ENCODE peak calls at places on chromosomes 7 and 10, in six cellular contexts. One of them, this sample, is unnamed. For H3K4me1, the result is how much of the 10 kb centered on the place peaks cover.

GRCh38 chr10:79239275-79239779 is 107.9 kb upstream of the PPIF start:
- DNase-seq in mesenchymal stem cell: peak
- DNase-seq in IMR-90: peak
- DNase-seq in trophoblast cell: peak
- DNase-seq in H9: peak
- DNase-seq in H1: peak
- DNase-seq in this sample: peak

GRCh38 chr10:61280303-61280702 is 172.9 kb downstream of the TMEM26 start:
- DNase-seq in IMR-90: peak
- DNase-seq in trophoblast cell: no peak
- DNase-seq in H9: no peak
- DNase-seq in H1: no peak
- DNase-seq in mesenchymal stem cell: peak
- DNase-seq in this sample: no peak

GRCh38 chr10:34286136-34286739 is 528.9 kb downstream of the PARD3 start:
- DNase-seq in H9: peak
- DNase-seq in mesenchymal stem cell: peak
- DNase-seq in IMR-90: peak
- DNase-seq in H1: no peak
- DNase-seq in trophoblast cell: peak
- DNase-seq in this sample: no peak

GRCh38 chr10:101066890-101067355 is 5.1 kb downstream of the KAZALD1 start:
- DNase-seq in mesenchymal stem cell: peak
- DNase-seq in trophoblast cell: no peak
- DNase-seq in H9: no peak
- DNase-seq in H1: no peak
- DNase-seq in IMR-90: no peak
- DNase-seq in this sample: no peak

GRCh38 chr7:66617295-66617694 is 11.4 kb upstream of the KCTD7 start:
- DNase-seq in mesenchymal stem cell: peak
- DNase-seq in trophoblast cell: peak
- DNase-seq in H1: no peak
- DNase-seq in H9: no peak
- DNase-seq in IMR-90: peak
- DNase-seq in this sample: no peak

GRCh38 chr7:156903232-156903909 is 10.4 kb upstream of the LMBR1 start:
- DNase-seq in H9: no peak
- DNase-seq in mesenchymal stem cell: no peak
- DNase-seq in trophoblast cell: no peak
- DNase-seq in IMR-90: peak
- DNase-seq in H1: no peak
- DNase-seq in this sample: no peak

GRCh38 chr10:125451319-125451718 is 231.6 kb downstream of the TEX36 start:
- DNase-seq in mesenchymal stem cell: no peak
- DNase-seq in IMR-90: no peak
- DNase-seq in trophoblast cell: no peak
- DNase-seq in H1: no peak
- DNase-seq in H9: no peak
- DNase-seq in this sample: no peak

GRCh38 chr7:1260236-1260635 is 27.6 kb downstream of the UNCX start:
- DNase-seq in H9: no peak
- DNase-seq in H1: no peak
- DNase-seq in mesenchymal stem cell: no peak
- DNase-seq in IMR-90: no peak
- DNase-seq in trophoblast cell: no peak
- DNase-seq in this sample: no peak

GRCh38 chr7:132547806-132548205 is 28.5 kb downstream of the PLXNA4 start:
- DNase-seq in mesenchymal stem cell: no peak
- DNase-seq in H1: no peak
- DNase-seq in trophoblast cell: no peak
- DNase-seq in H9: no peak
- DNase-seq in IMR-90: no peak
- DNase-seq in this sample: peak

GRCh38 chr10:178208-178607 is 43.0 kb downstream of the ZMYND11 start:
- DNase-seq in trophoblast cell: no peak
- DNase-seq in IMR-90: peak
- DNase-seq in H9: no peak
- DNase-seq in H1: no peak
- DNase-seq in mesenchymal stem cell: peak
- DNase-seq in this sample: no peak

GRCh38 chr7:47550788-47551470 is 31.0 kb downstream of the TNS3 start:
- DNase-seq in mesenchymal stem cell: no peak
- DNase-seq in H1: no peak
- DNase-seq in H9: no peak
- DNase-seq in trophoblast cell: no peak
- DNase-seq in IMR-90: no peak
- DNase-seq in this sample: no peak

GRCh38 chr10:31318382-31318853 is 598 bp upstream of the ZEB1 start:
- DNase-seq in trophoblast cell: no peak
- DNase-seq in IMR-90: peak
- DNase-seq in H1: no peak
- DNase-seq in H9: peak
- DNase-seq in mesenchymal stem cell: peak
- DNase-seq in this sample: no peak

GRCh38 chr10:83536426-83536825 is 602.9 kb upstream of the GHITM start:
- DNase-seq in H1: no peak
- DNase-seq in trophoblast cell: peak
- DNase-seq in H9: no peak
- DNase-seq in mesenchymal stem cell: peak
- DNase-seq in IMR-90: no peak
- DNase-seq in this sample: no peak

GRCh38 chr7:6564091-6564770 is 13.0 kb upstream of the GRID2IP start:
- DNase-seq in IMR-90: no peak
- DNase-seq in H1: no peak
- DNase-seq in H9: no peak
- DNase-seq in trophoblast cell: no peak
- DNase-seq in mesenchymal stem cell: no peak
- DNase-seq in this sample: no peak

GRCh38 chr7:133819695-133820094 is 307.4 kb upstream of the LRGUK start:
- DNase-seq in trophoblast cell: no peak
- DNase-seq in H9: no peak
- DNase-seq in mesenchymal stem cell: no peak
- DNase-seq in H1: no peak
- DNase-seq in IMR-90: no peak
- DNase-seq in this sample: no peak

GRCh38 chr10:75451927-75452326 is 20.5 kb downstream of the LRMDA start:
- DNase-seq in trophoblast cell: no peak
- DNase-seq in H1: no peak
- DNase-seq in H9: no peak
- DNase-seq in IMR-90: no peak
- DNase-seq in mesenchymal stem cell: no peak
- DNase-seq in this sample: no peak
- H2AK5ac ChIP-seq in trophoblast cell: no peak
- H2AK5ac ChIP-seq in H1: no peak
- H2AK5ac ChIP-seq in H9: no peak
- H2AK5ac ChIP-seq in IMR-90: no peak
- H2AK5ac ChIP-seq in mesenchymal stem cell: no peak
- H2AK5ac ChIP-seq in this sample: no peak

DNA sequence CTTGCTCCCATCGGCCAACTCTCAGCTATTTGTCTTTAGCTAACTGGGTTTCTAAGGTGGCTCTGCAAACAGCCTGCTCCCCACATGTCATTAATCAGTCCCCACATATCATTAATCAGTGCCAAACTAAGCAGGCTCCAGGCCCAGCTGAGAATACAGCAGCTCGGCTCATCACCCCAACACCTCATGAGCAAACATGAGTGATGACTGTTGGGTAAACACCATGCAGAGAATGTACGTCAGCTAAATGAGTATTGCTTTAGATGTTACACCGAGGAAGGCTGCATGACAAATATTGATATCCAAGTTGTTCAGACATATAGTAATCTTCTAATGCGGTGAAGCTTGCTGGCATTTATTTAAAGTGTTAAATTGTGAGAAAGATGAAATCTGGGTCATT is 187.5 kb upstream of the AOAH start:
- DNase-seq in trophoblast cell: no peak
- DNase-seq in H1: no peak
- DNase-seq in IMR-90: no peak
- DNase-seq in H9: no peak
- DNase-seq in mesenchymal stem cell: no peak
- DNase-seq in this sample: no peak
- H4K91ac ChIP-seq in trophoblast cell: no peak
- H4K91ac ChIP-seq in H1: no peak
- H4K91ac ChIP-seq in IMR-90: no peak
- H4K91ac ChIP-seq in H9: no peak
- H4K91ac ChIP-seq in mesenchymal stem cell: no peak
- H4K91ac ChIP-seq in this sample: no peak

GRCh38 chr10:102617816-102618215 is 26.5 kb upstream of the TRIM8 start:
- DNase-seq in trophoblast cell: no peak
- DNase-seq in H1: no peak
- DNase-seq in mesenchymal stem cell: no peak
- DNase-seq in IMR-90: no peak
- DNase-seq in H9: no peak
- DNase-seq in this sample: no peak

GRCh38 chr10:102615361-102615760 is 28.9 kb upstream of the TRIM8 start:
- DNase-seq in trophoblast cell: no peak
- DNase-seq in H1: peak
- DNase-seq in H9: peak
- DNase-seq in mesenchymal stem cell: no peak
- DNase-seq in IMR-90: no peak
- DNase-seq in this sample: no peak

GRCh38 chr10:102617041-102617440 is 27.2 kb upstream of the TRIM8 start:
- DNase-seq in H9: no peak
- DNase-seq in IMR-90: no peak
- DNase-seq in H1: no peak
- DNase-seq in mesenchymal stem cell: no peak
- DNase-seq in trophoblast cell: no peak
- DNase-seq in this sample: no peak

GRCh38 chr10:102614888-102615287 is 29.4 kb upstream of the TRIM8 start:
- DNase-seq in H9: no peak
- DNase-seq in mesenchymal stem cell: no peak
- DNase-seq in trophoblast cell: no peak
- DNase-seq in IMR-90: no peak
- DNase-seq in H1: no peak
- DNase-seq in this sample: no peak

DNA sequence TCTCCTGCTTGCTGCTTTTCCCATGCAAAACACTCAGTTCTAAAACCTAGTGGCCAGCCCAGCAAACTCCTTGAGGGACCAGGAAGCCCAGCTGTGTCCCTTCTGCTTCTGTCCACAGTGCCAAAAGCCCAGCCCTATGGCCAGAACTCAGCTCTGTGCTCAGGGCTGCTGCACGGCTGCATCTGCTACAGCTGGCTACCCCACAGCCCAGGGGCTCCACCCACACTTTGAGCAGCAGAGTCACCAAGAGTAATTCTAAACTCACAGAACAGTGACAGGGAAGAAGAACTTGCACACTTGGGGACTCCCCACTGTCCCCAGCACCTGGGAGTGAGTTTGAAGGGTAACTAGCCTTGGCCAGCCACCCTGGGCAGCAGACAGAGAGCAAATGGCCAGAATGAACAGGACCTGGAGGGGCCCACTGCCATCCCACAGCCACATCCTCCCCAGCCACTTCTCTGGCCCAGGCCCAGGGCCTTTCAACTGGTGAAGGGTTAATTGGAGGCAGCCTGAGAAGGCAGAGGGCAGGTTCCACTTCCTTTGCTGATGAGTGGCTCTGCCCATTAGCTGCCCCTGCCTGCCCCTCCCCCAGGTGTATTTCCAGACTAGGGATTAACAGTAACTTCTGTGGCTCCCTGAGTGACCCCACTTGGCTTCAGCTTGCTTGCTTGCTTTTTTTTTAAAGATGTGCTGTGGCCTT is 28.1 kb upstream of the TRIM8 start:
- DNase-seq in H1: no peak
- DNase-seq in trophoblast cell: no peak
- DNase-seq in IMR-90: no peak
- DNase-seq in H9: no peak
- DNase-seq in mesenchymal stem cell: peak
- DNase-seq in this sample: no peak
- H3K4me1 ChIP-seq in H1: under half
- H3K4me1 ChIP-seq in trophoblast cell: under half
- H3K4me1 ChIP-seq in IMR-90: under half
- H3K4me1 ChIP-seq in H9: under half
- H3K4me1 ChIP-seq in mesenchymal stem cell: under half
- H3K4me1 ChIP-seq in this sample: under half

GRCh38 chr10:69320521-69320920 is 42.2 kb downstream of the HK1 start:
- DNase-seq in H1: no peak
- DNase-seq in mesenchymal stem cell: no peak
- DNase-seq in trophoblast cell: no peak
- DNase-seq in H9: no peak
- DNase-seq in IMR-90: no peak
- DNase-seq in this sample: no peak

GRCh38 chr10:69321037-69321715 is 42.9 kb downstream of the HK1 start:
- DNase-seq in H9: no peak
- DNase-seq in IMR-90: no peak
- DNase-seq in H1: no peak
- DNase-seq in mesenchymal stem cell: peak
- DNase-seq in trophoblast cell: no peak
- DNase-seq in this sample: no peak

GRCh38 chr10:69318087-69318996 is 40.0 kb downstream of the HK1 start:
- DNase-seq in IMR-90: peak
- DNase-seq in trophoblast cell: peak
- DNase-seq in H1: peak
- DNase-seq in mesenchymal stem cell: peak
- DNase-seq in H9: peak
- DNase-seq in this sample: peak

GRCh38 chr10:69318997-69319727 is 40.9 kb downstream of the HK1 start:
- DNase-seq in mesenchymal stem cell: peak
- DNase-seq in IMR-90: peak
- DNase-seq in trophoblast cell: peak
- DNase-seq in H1: no peak
- DNase-seq in H9: no peak
- DNase-seq in this sample: no peak

GRCh38 chr10:69319911-69320316 is 41.6 kb downstream of the HK1 start:
- DNase-seq in trophoblast cell: no peak
- DNase-seq in H9: no peak
- DNase-seq in mesenchymal stem cell: no peak
- DNase-seq in IMR-90: no peak
- DNase-seq in H1: no peak
- DNase-seq in this sample: no peak
- H2AK5ac ChIP-seq in trophoblast cell: peak
- H2AK5ac ChIP-seq in H9: no peak
- H2AK5ac ChIP-seq in mesenchymal stem cell: no peak
- H2AK5ac ChIP-seq in IMR-90: peak
- H2AK5ac ChIP-seq in H1: no peak
- H2AK5ac ChIP-seq in this sample: peak

This sample was measured in neuronal stem cell.